ENCODE peak calls at places on chromosomes 2 and 18, in five cellular contexts. One of them, this sample, is unnamed.

GRCh38 chr18:44848931-44849330 is 168.2 kb downstream of the SETBP1 start:
- DNase-seq in SHP77 treated with DMSO at 0.1 percent for 48 hours: no peak
- DNase-seq in NCI-H524: peak
- DNase-seq in activated CD4-positive, alpha-beta memory T cell treated with anti-CD3 and anti-CD28 coated beads, Interleukin-2, amount 10 ng/mL, durations not matched to agents 7 days and 5 days: no peak
- DNase-seq in activated T-cell treated with anti-CD3 and anti-CD28 coated beads for 1 hour: no peak
- DNase-seq in this sample: no peak

GRCh38 chr2:189763908-189764661 is 1.5 kb upstream of the OSGEPL1 start:
- DNase-seq in SHP77 treated with DMSO at 0.1 percent for 48 hours: no peak
- DNase-seq in NCI-H524: peak
- DNase-seq in activated CD4-positive, alpha-beta memory T cell treated with anti-CD3 and anti-CD28 coated beads, Interleukin-2, amount 10 ng/mL, durations not matched to agents 7 days and 5 days: no peak
- DNase-seq in activated T-cell treated with anti-CD3 and anti-CD28 coated beads for 1 hour: no peak
- DNase-seq in this sample: no peak

GRCh38 chr18:62448426-62448825 is 74.4 kb upstream of the ZCCHC2 start:
- DNase-seq in SHP77 treated with DMSO at 0.1 percent for 48 hours: no peak
- DNase-seq in NCI-H524: no peak
- DNase-seq in activated CD4-positive, alpha-beta memory T cell treated with anti-CD3 and anti-CD28 coated beads, Interleukin-2, amount 10 ng/mL, durations not matched to agents 7 days and 5 days: no peak
- DNase-seq in activated T-cell treated with anti-CD3 and anti-CD28 coated beads for 1 hour: no peak
- DNase-seq in this sample: no peak

GRCh38 chr2:100588071-100588786 is 25.4 kb downstream of the PDCL3 start:
- DNase-seq in SHP77 treated with DMSO at 0.1 percent for 48 hours: no peak
- DNase-seq in NCI-H524: no peak
- DNase-seq in activated CD4-positive, alpha-beta memory T cell treated with anti-CD3 and anti-CD28 coated beads, Interleukin-2, amount 10 ng/mL, durations not matched to agents 7 days and 5 days: peak
- DNase-seq in activated T-cell treated with anti-CD3 and anti-CD28 coated beads for 1 hour: no peak
- DNase-seq in this sample: no peak

GRCh38 chr18:3511980-3512379 is 62.0 kb downstream of the TGIF1 start:
- DNase-seq in SHP77 treated with DMSO at 0.1 percent for 48 hours: no peak
- DNase-seq in NCI-H524: no peak
- DNase-seq in activated CD4-positive, alpha-beta memory T cell treated with anti-CD3 and anti-CD28 coated beads, Interleukin-2, amount 10 ng/mL, durations not matched to agents 7 days and 5 days: peak
- DNase-seq in activated T-cell treated with anti-CD3 and anti-CD28 coated beads for 1 hour: no peak
- DNase-seq in this sample: no peak

GRCh38 chr2:6960659-6961058 is 43.4 kb downstream of the RNF144A start:
- DNase-seq in SHP77 treated with DMSO at 0.1 percent for 48 hours: no peak
- DNase-seq in NCI-H524: no peak
- DNase-seq in activated CD4-positive, alpha-beta memory T cell treated with anti-CD3 and anti-CD28 coated beads, Interleukin-2, amount 10 ng/mL, durations not matched to agents 7 days and 5 days: no peak
- DNase-seq in activated T-cell treated with anti-CD3 and anti-CD28 coated beads for 1 hour: no peak
- DNase-seq in this sample: no peak

GRCh38 chr2:121360566-121361300 is 75.7 kb upstream of the TFCP2L1 start:
- DNase-seq in SHP77 treated with DMSO at 0.1 percent for 48 hours: no peak
- DNase-seq in NCI-H524: no peak
- DNase-seq in activated CD4-positive, alpha-beta memory T cell treated with anti-CD3 and anti-CD28 coated beads, Interleukin-2, amount 10 ng/mL, durations not matched to agents 7 days and 5 days: no peak
- DNase-seq in activated T-cell treated with anti-CD3 and anti-CD28 coated beads for 1 hour: no peak
- DNase-seq in this sample: no peak

GRCh38 chr18:11553098-11553940 is 56.1 kb upstream of the SLC35G4 start:
- DNase-seq in SHP77 treated with DMSO at 0.1 percent for 48 hours: peak
- DNase-seq in NCI-H524: peak
- DNase-seq in activated CD4-positive, alpha-beta memory T cell treated with anti-CD3 and anti-CD28 coated beads, Interleukin-2, amount 10 ng/mL, durations not matched to agents 7 days and 5 days: peak
- DNase-seq in activated T-cell treated with anti-CD3 and anti-CD28 coated beads for 1 hour: no peak
- DNase-seq in this sample: peak

GRCh38 chr2:235722869-235723268 is 229.0 kb downstream of the AGAP1 start:
- DNase-seq in SHP77 treated with DMSO at 0.1 percent for 48 hours: no peak
- DNase-seq in NCI-H524: no peak
- DNase-seq in activated CD4-positive, alpha-beta memory T cell treated with anti-CD3 and anti-CD28 coated beads, Interleukin-2, amount 10 ng/mL, durations not matched to agents 7 days and 5 days: no peak
- DNase-seq in activated T-cell treated with anti-CD3 and anti-CD28 coated beads for 1 hour: no peak
- DNase-seq in this sample: no peak

GRCh38 chr2:50514881-50515280 is 517.1 kb downstream of the NRXN1 start:
- DNase-seq in SHP77 treated with DMSO at 0.1 percent for 48 hours: no peak
- DNase-seq in NCI-H524: peak
- DNase-seq in activated CD4-positive, alpha-beta memory T cell treated with anti-CD3 and anti-CD28 coated beads, Interleukin-2, amount 10 ng/mL, durations not matched to agents 7 days and 5 days: no peak
- DNase-seq in activated T-cell treated with anti-CD3 and anti-CD28 coated beads for 1 hour: no peak
- DNase-seq in this sample: no peak

GRCh38 chr2:191637182-191638078 is 40.5 kb upstream of the NABP1 start:
- DNase-seq in SHP77 treated with DMSO at 0.1 percent for 48 hours: no peak
- DNase-seq in NCI-H524: no peak
- DNase-seq in activated CD4-positive, alpha-beta memory T cell treated with anti-CD3 and anti-CD28 coated beads, Interleukin-2, amount 10 ng/mL, durations not matched to agents 7 days and 5 days: no peak
- DNase-seq in activated T-cell treated with anti-CD3 and anti-CD28 coated beads for 1 hour: no peak
- DNase-seq in this sample: no peak

GRCh38 chr2:60152226-60152833 is 401.1 kb downstream of the BCL11A start:
- DNase-seq in SHP77 treated with DMSO at 0.1 percent for 48 hours: no peak
- DNase-seq in NCI-H524: peak
- DNase-seq in activated CD4-positive, alpha-beta memory T cell treated with anti-CD3 and anti-CD28 coated beads, Interleukin-2, amount 10 ng/mL, durations not matched to agents 7 days and 5 days: no peak
- DNase-seq in activated T-cell treated with anti-CD3 and anti-CD28 coated beads for 1 hour: no peak
- DNase-seq in this sample: no peak

GRCh38 chr18:59783138-59783537 is 85.9 kb upstream of the CCBE1 start:
- DNase-seq in SHP77 treated with DMSO at 0.1 percent for 48 hours: peak
- DNase-seq in NCI-H524: peak
- DNase-seq in activated CD4-positive, alpha-beta memory T cell treated with anti-CD3 and anti-CD28 coated beads, Interleukin-2, amount 10 ng/mL, durations not matched to agents 7 days and 5 days: no peak
- DNase-seq in activated T-cell treated with anti-CD3 and anti-CD28 coated beads for 1 hour: no peak
- DNase-seq in this sample: no peak

GRCh38 chr2:105568323-105568610 is 169.4 kb upstream of the FHL2 start:
- DNase-seq in SHP77 treated with DMSO at 0.1 percent for 48 hours: no peak
- DNase-seq in NCI-H524: no peak
- DNase-seq in activated CD4-positive, alpha-beta memory T cell treated with anti-CD3 and anti-CD28 coated beads, Interleukin-2, amount 10 ng/mL, durations not matched to agents 7 days and 5 days: no peak
- DNase-seq in activated T-cell treated with anti-CD3 and anti-CD28 coated beads for 1 hour: no peak
- DNase-seq in this sample: no peak

GRCh38 chr18:1371724-1372123 is 467.1 kb downstream of the ADCYAP1 start:
- DNase-seq in SHP77 treated with DMSO at 0.1 percent for 48 hours: no peak
- DNase-seq in NCI-H524: no peak
- DNase-seq in activated CD4-positive, alpha-beta memory T cell treated with anti-CD3 and anti-CD28 coated beads, Interleukin-2, amount 10 ng/mL, durations not matched to agents 7 days and 5 days: no peak
- DNase-seq in activated T-cell treated with anti-CD3 and anti-CD28 coated beads for 1 hour: no peak
- DNase-seq in this sample: no peak